ENCODE peak calls at places on chromosomes 6 and 20, in five cellular contexts. One of them, this sample, is unnamed.

GRCh38 chr20:19780261-19780660 is 22.2 kb downstream of the RIN2 start:
- DNase-seq in cardiac muscle cell: no peak
- DNase-seq in CD8-positive, alpha-beta T cell: no peak
- DNase-seq in testis: no peak
- DNase-seq in stomach: no peak
- DNase-seq in this sample: no peak

GRCh38 chr20:50353289-50353961 is 156.8 kb upstream of the PTPN1 start:
- DNase-seq in cardiac muscle cell: no peak
- DNase-seq in CD8-positive, alpha-beta T cell: no peak
- DNase-seq in testis: no peak
- DNase-seq in stomach: no peak
- DNase-seq in this sample: no peak

GRCh38 chr6:107823047-107823557 is 1.0 kb downstream of the SCML4 start:
- DNase-seq in cardiac muscle cell: no peak
- DNase-seq in CD8-positive, alpha-beta T cell: peak; percentile 59
- DNase-seq in testis: no peak
- DNase-seq in stomach: no peak
- DNase-seq in this sample: no peak

GRCh38 chr6:166551797-166552495 is 34.5 kb downstream of the RAMACL start:
- DNase-seq in cardiac muscle cell: no peak
- DNase-seq in CD8-positive, alpha-beta T cell: no peak
- DNase-seq in testis: no peak
- DNase-seq in stomach: no peak
- DNase-seq in this sample: no peak

GRCh38 chr6:92364948-92365386 is 1054.4 kb downstream of the EPHA7 start:
- DNase-seq in cardiac muscle cell: no peak
- DNase-seq in CD8-positive, alpha-beta T cell: no peak
- DNase-seq in testis: no peak
- DNase-seq in stomach: no peak
- DNase-seq in this sample: no peak

GRCh38 chr6:67210450-67210849 is 1424.6 kb upstream of the ADGRB3 start:
- DNase-seq in cardiac muscle cell: no peak
- DNase-seq in CD8-positive, alpha-beta T cell: no peak
- DNase-seq in testis: no peak
- DNase-seq in stomach: no peak
- DNase-seq in this sample: no peak

GRCh38 chr6:117264487-117265424 is 602 bp upstream of the VGLL2 start:
- DNase-seq in cardiac muscle cell: no peak
- DNase-seq in CD8-positive, alpha-beta T cell: no peak
- DNase-seq in testis: peak; percentile 21
- DNase-seq in stomach: no peak
- DNase-seq in this sample: no peak

GRCh38 chr6:136886110-136886509 is 36.0 kb upstream of the SLC35D3 start:
- DNase-seq in cardiac muscle cell: no peak
- DNase-seq in CD8-positive, alpha-beta T cell: no peak
- DNase-seq in testis: no peak
- DNase-seq in stomach: no peak
- DNase-seq in this sample: no peak

GRCh38 chr6:61210549-61210948 is 1075.5 kb downstream of the KHDRBS2 start:
- DNase-seq in cardiac muscle cell: no peak
- DNase-seq in CD8-positive, alpha-beta T cell: no peak
- DNase-seq in testis: no peak
- DNase-seq in stomach: no peak
- DNase-seq in this sample: no peak

GRCh38 chr6:47275640-47276039 is 34.1 kb downstream of the TNFRSF21 start:
- DNase-seq in cardiac muscle cell: no peak
- DNase-seq in CD8-positive, alpha-beta T cell: no peak
- DNase-seq in testis: no peak
- DNase-seq in stomach: no peak
- DNase-seq in this sample: no peak

GRCh38 chr20:58053391-58054055 is 174.9 kb downstream of the ANKRD60 start:
- DNase-seq in cardiac muscle cell: no peak
- DNase-seq in CD8-positive, alpha-beta T cell: no peak
- DNase-seq in testis: peak; percentile 7
- DNase-seq in stomach: no peak
- DNase-seq in this sample: no peak

GRCh38 chr6:123962508-123962907 is 158.8 kb downstream of the NKAIN2 start:
- DNase-seq in cardiac muscle cell: peak; percentile 28
- DNase-seq in CD8-positive, alpha-beta T cell: no peak
- DNase-seq in testis: no peak
- DNase-seq in stomach: peak; percentile 89
- DNase-seq in this sample: no peak

GRCh38 chr20:57921701-57922482 is 212.1 kb upstream of the PMEPA1 start:
- DNase-seq in cardiac muscle cell: no peak
- DNase-seq in CD8-positive, alpha-beta T cell: no peak
- DNase-seq in testis: no peak
- DNase-seq in stomach: no peak
- DNase-seq in this sample: no peak

GRCh38 chr20:14956026-14956425 is 618.6 kb upstream of the FLRT3 start:
- DNase-seq in cardiac muscle cell: no peak
- DNase-seq in CD8-positive, alpha-beta T cell: no peak
- DNase-seq in testis: no peak
- DNase-seq in stomach: no peak
- DNase-seq in this sample: no peak

GRCh38 chr20:57391439-57392129 is 388 bp downstream of the RBM38 start:
- DNase-seq in cardiac muscle cell: no peak
- DNase-seq in CD8-positive, alpha-beta T cell: no peak
- DNase-seq in testis: no peak
- DNase-seq in stomach: peak; percentile 31
- DNase-seq in this sample: no peak

GRCh38 chr20:951384-952169 is 35.4 kb upstream of the ANGPT4 start:
- DNase-seq in cardiac muscle cell: no peak
- DNase-seq in CD8-positive, alpha-beta T cell: no peak
- DNase-seq in testis: no peak
- DNase-seq in stomach: no peak
- DNase-seq in this sample: no peak

GRCh38 chr20:6034134-6034969 is 19.5 kb downstream of the LRRN4 start:
- DNase-seq in cardiac muscle cell: peak; percentile 85
- DNase-seq in CD8-positive, alpha-beta T cell: no peak
- DNase-seq in testis: no peak
- DNase-seq in stomach: no peak
- DNase-seq in this sample: no peak

GRCh38 chr20:53869466-53870258 is 200.7 kb downstream of the BCAS1 start:
- DNase-seq in cardiac muscle cell: peak; percentile 83
- DNase-seq in CD8-positive, alpha-beta T cell: peak; percentile 77
- DNase-seq in testis: peak; percentile 81
- DNase-seq in stomach: peak; percentile 79
- DNase-seq in this sample: peak; percentile 77

GRCh38 chr6:147586044-147586443 is 77.6 kb downstream of the SAMD5 start:
- DNase-seq in cardiac muscle cell: no peak
- DNase-seq in CD8-positive, alpha-beta T cell: no peak
- DNase-seq in testis: peak; percentile 73
- DNase-seq in stomach: no peak
- DNase-seq in this sample: no peak

GRCh38 chr20:2691127-2691526 is 1.5 kb upstream of the EBF4 start:
- DNase-seq in cardiac muscle cell: no peak
- DNase-seq in CD8-positive, alpha-beta T cell: no peak
- DNase-seq in testis: no peak
- DNase-seq in stomach: no peak
- DNase-seq in this sample: no peak

GRCh38 chr20:2690213-2690612 is 2.4 kb upstream of the EBF4 start:
- DNase-seq in cardiac muscle cell: no peak
- DNase-seq in CD8-positive, alpha-beta T cell: no peak
- DNase-seq in testis: no peak
- DNase-seq in stomach: no peak
- DNase-seq in this sample: no peak

GRCh38 chr20:2687514-2687913 is 5.1 kb upstream of the EBF4 start:
- DNase-seq in cardiac muscle cell: no peak
- DNase-seq in CD8-positive, alpha-beta T cell: no peak
- DNase-seq in testis: no peak
- DNase-seq in stomach: no peak
- DNase-seq in this sample: no peak

GRCh38 chr20:2690718-2691117 is 1.9 kb upstream of the EBF4 start:
- DNase-seq in cardiac muscle cell: no peak
- DNase-seq in CD8-positive, alpha-beta T cell: no peak
- DNase-seq in testis: no peak
- DNase-seq in stomach: no peak
- DNase-seq in this sample: no peak

GRCh38 chr20:2688041-2688591 is 4.5 kb upstream of the EBF4 start:
- DNase-seq in cardiac muscle cell: peak; percentile 74
- DNase-seq in CD8-positive, alpha-beta T cell: peak; percentile 77
- DNase-seq in testis: peak; percentile 84
- DNase-seq in stomach: peak; percentile 66
- DNase-seq in this sample: peak; percentile 61
- TF ChIP-seq CTCF in cardiac muscle cell: peak; percentile 94
- TF ChIP-seq CTCF in CD8-positive, alpha-beta T cell: peak; percentile 91
- TF ChIP-seq CTCF in testis: peak; percentile 43
- TF ChIP-seq CTCF in stomach: peak; percentile 31
- TF ChIP-seq CTCF in this sample: peak; percentile 70

DNA sequence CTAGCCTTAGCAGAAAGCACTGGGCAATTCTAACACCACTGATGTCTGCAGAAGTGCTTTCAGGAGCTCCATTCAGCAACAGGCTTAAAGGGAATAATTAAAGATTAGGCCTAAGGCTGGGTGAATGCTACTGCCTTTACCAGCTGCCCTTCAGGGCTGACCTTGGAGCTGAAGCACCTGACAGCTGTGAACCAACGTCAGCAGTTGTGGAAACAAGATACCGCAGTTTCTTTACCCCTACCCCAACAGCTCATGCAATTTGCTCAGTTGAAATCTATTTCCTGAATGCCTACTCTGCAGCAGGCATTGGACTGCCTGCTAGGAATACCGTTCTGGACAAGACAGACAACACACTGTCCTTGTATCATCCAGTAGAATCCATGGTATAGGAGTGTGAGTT is 51.5 kb upstream of the ADTRP start:
- DNase-seq in cardiac muscle cell: peak; percentile 43
- DNase-seq in CD8-positive, alpha-beta T cell: no peak
- DNase-seq in testis: no peak
- DNase-seq in stomach: no peak
- DNase-seq in this sample: no peak
- H3K4me1 ChIP-seq in cardiac muscle cell: peaks cover 9% of the 10 kb centered on the region
- H3K4me1 ChIP-seq in CD8-positive, alpha-beta T cell: no peaks in the 10 kb centered on the region
- H3K4me1 ChIP-seq in testis: no peaks in the 10 kb centered on the region
- H3K4me1 ChIP-seq in stomach: no peaks in the 10 kb centered on the region
- H3K4me1 ChIP-seq in this sample: no peaks in the 10 kb centered on the region

GRCh38 chr6:399785-400517 is 8.4 kb downstream of the IRF4 start:
- DNase-seq in cardiac muscle cell: no peak
- DNase-seq in CD8-positive, alpha-beta T cell: peak; percentile 27
- DNase-seq in testis: no peak
- DNase-seq in stomach: no peak
- DNase-seq in this sample: no peak

GRCh38 chr6:397056-397455 is 5.5 kb downstream of the IRF4 start:
- DNase-seq in cardiac muscle cell: no peak
- DNase-seq in CD8-positive, alpha-beta T cell: no peak
- DNase-seq in testis: no peak
- DNase-seq in stomach: no peak
- DNase-seq in this sample: no peak

GRCh38 chr6:398558-399078 is 7.1 kb downstream of the IRF4 start:
- DNase-seq in cardiac muscle cell: no peak
- DNase-seq in CD8-positive, alpha-beta T cell: no peak
- DNase-seq in testis: no peak
- DNase-seq in stomach: no peak
- DNase-seq in this sample: no peak

GRCh38 chr6:397604-398003 is 6.1 kb downstream of the IRF4 start:
- DNase-seq in cardiac muscle cell: no peak
- DNase-seq in CD8-positive, alpha-beta T cell: no peak
- DNase-seq in testis: no peak
- DNase-seq in stomach: no peak
- DNase-seq in this sample: no peak

GRCh38 chr6:398065-398464 is 6.5 kb downstream of the IRF4 start:
- DNase-seq in cardiac muscle cell: no peak
- DNase-seq in CD8-positive, alpha-beta T cell: no peak
- DNase-seq in testis: no peak
- DNase-seq in stomach: no peak
- DNase-seq in this sample: no peak
- H3K27me3 ChIP-seq in cardiac muscle cell: peaks cover 57% of the 10 kb centered on the region
- H3K27me3 ChIP-seq in CD8-positive, alpha-beta T cell: no peaks in the 10 kb centered on the region
- H3K27me3 ChIP-seq in testis: no peaks in the 10 kb centered on the region
- H3K27me3 ChIP-seq in stomach: peaks cover 70% of the 10 kb centered on the region
- H3K27me3 ChIP-seq in this sample: peaks cover 68% of the 10 kb centered on the region

DNA sequence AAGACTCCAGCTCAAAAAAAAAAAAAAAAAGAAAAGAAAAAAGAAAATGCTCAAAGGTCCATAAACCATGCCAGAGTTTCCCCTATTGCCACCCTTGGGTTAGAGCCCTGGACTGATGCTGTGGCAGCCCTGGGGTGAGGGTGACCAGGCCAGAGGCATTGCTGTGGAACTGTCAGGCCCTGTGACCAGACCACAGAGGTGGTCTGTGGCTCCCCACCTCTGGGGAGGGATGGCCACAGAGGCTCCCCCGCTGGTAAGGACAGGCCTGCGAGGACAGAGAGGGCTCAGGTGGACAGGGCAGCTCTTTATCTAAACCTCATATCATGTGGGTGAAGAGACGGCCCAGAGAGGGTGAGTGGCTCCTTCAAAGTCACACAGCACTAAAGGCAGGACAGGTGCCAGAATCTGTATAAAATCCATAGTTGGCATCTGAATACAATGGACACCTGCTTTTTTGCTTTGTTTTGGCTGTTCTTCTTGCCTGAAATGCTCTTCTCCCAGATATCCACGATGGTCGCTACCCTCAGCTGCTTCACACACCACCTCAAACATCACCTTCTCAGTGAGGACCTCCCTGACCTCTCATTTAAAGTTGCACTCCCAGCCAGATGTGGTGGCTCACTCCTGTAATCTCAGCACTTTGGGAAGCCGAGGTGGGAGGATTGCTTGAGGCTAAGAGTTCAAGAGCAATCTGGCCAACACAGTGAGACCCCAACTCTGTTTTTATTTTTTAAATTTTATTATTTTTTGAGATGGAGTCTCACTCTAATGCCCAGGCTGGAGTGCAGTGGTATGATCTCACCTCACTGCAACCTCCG is 22.5 kb upstream of the SPDEF start:
- DNase-seq in cardiac muscle cell: no peak
- DNase-seq in CD8-positive, alpha-beta T cell: no peak
- DNase-seq in testis: no peak
- DNase-seq in stomach: no peak
- DNase-seq in this sample: no peak
- TF ChIP-seq CTCF in cardiac muscle cell: no peak
- TF ChIP-seq CTCF in CD8-positive, alpha-beta T cell: no peak
- TF ChIP-seq CTCF in testis: no peak
- TF ChIP-seq CTCF in stomach: no peak
- TF ChIP-seq CTCF in this sample: no peak

DNA sequence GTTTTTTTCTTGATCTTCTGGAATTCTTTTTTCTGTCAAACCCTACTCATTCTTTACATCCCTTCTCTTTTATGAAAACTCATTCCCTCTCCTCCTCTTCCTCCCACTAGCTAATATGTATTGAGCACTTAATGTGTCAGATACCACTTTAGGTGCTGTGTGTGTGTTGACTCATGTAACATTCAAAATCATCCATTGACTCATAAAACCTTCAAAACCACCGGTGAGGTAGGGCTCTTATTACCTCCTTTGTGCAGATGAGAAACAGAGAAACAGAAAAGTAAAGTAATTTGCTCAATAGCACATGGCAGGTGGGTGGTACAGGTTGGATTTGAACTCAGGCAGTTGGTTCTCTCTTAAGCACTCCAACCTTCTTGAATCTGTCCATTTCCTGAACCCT is 136.3 kb upstream of the NEDD9 start:
- DNase-seq in cardiac muscle cell: no peak
- DNase-seq in CD8-positive, alpha-beta T cell: no peak
- DNase-seq in testis: no peak
- DNase-seq in stomach: no peak
- DNase-seq in this sample: no peak
- H3K4me1 ChIP-seq in cardiac muscle cell: no peaks in the 10 kb centered on the region
- H3K4me1 ChIP-seq in CD8-positive, alpha-beta T cell: peaks cover 17% of the 10 kb centered on the region
- H3K4me1 ChIP-seq in testis: peaks cover 45% of the 10 kb centered on the region
- H3K4me1 ChIP-seq in stomach: peaks cover 13% of the 10 kb centered on the region
- H3K4me1 ChIP-seq in this sample: no peaks in the 10 kb centered on the region

This sample was measured in BE2C.